ENCODE peak calls at places on chromosomes 12 and 14, in ten cellular contexts. F is prostate gland, J is PC-3, I is endodermal cell, Z is GM23338, K is PC-9, B is left ventricle myocardium inferior, T is transverse colon, X is heart left ventricle, N is tibial nerve. S is an unnamed sample.

GRCh38 chr14:84323963-84324362 is 1206.0 kb upstream of the FLRT2 start:
- DNase-seq in Z (no peak), J (peak; percentile 19), K (no peak), F (no peak), B (no peak), N (no peak), T (no peak), X (no peak), I (no peak), S (no peak)

GRCh38 chr12:126355346-126355745 is 1290.1 kb downstream of the AACS start:
- DNase-seq in I (no peak), N (no peak), T (no peak), B (no peak), J (no peak), Z (no peak), X (no peak), F (no peak), K (no peak), S (no peak)

GRCh38 chr12:1791104-1791927 is 29.0 kb upstream of the LRTM2 start:
- DNase-seq in I (peak; percentile 87), N (peak; percentile 64), J (peak; percentile 72), F (peak; percentile 61), B (no peak), X (peak; percentile 65), T (peak; percentile 75), K (peak; percentile 49), Z (peak; percentile 73), S (no peak)

GRCh38 chr14:100815478-100816285 is 10.2 kb upstream of the MEG3 start:
- DNase-seq in N (no peak), T (no peak), K (no peak), F (no peak), Z (no peak), I (no peak), X (no peak), J (no peak), B (no peak), S (no peak)

GRCh38 chr12:120831648-120832267 is 72.4 kb downstream of the SPPL3 start:
- DNase-seq in N (no peak), K (no peak), Z (no peak), T (no peak), J (no peak), X (no peak), B (no peak), I (no peak), F (no peak), S (no peak)

GRCh38 chr12:109197327-109197726 is 80.9 kb downstream of the ACACB start:
- DNase-seq in I (no peak), X (no peak), J (peak; percentile 96), Z (no peak), T (no peak), K (no peak), F (no peak), N (no peak), B (no peak), S (no peak)

GRCh38 chr12:24408305-24408704 is 458.8 kb upstream of the SOX5 start:
- DNase-seq in I (no peak), K (no peak), X (no peak), N (no peak), B (no peak), T (no peak), Z (no peak), J (no peak), F (no peak), S (no peak)

GRCh38 chr12:105561981-105562726 is 231.7 kb downstream of the C12orf75 start:
- DNase-seq in X (peak; percentile 41), K (peak; percentile 84), F (peak; percentile 55), I (peak; percentile 84), T (peak; percentile 31), J (peak; percentile 96), N (no peak), Z (peak; percentile 6), B (peak; percentile 30), S (peak; percentile 74)

GRCh38 chr12:11812558-11813421 is 163.3 kb downstream of the ETV6 start:
- DNase-seq in N (no peak), K (no peak), F (peak; percentile 20), T (peak; percentile 50), J (no peak), X (peak; percentile 57), I (peak; percentile 89), B (no peak), Z (peak; percentile 70), S (no peak)

GRCh38 chr12:89326260-89327040 is 25.9 kb downstream of the DUSP6 start:
- DNase-seq in X (no peak), B (no peak), K (no peak), T (no peak), N (no peak), Z (peak; percentile 49), J (no peak), F (no peak), I (no peak), S (no peak)

GRCh38 chr12:18158774-18159557 is 69.0 kb upstream of the RERGL start:
- DNase-seq in J (peak; percentile 49), K (no peak), T (no peak), F (no peak), N (no peak), I (peak; percentile 68), B (no peak), X (no peak), Z (peak; percentile 87), S (no peak)

GRCh38 chr12:82627799-82628198 is 58.9 kb upstream of the TMTC2 start:
- DNase-seq in N (no peak), I (peak; percentile 71), F (no peak), J (peak; percentile 67), B (no peak), K (no peak), X (no peak), T (no peak), Z (peak; percentile 73), S (no peak)

GRCh38 chr14:79442776-79443175 is 768.5 kb downstream of the DIO2 start:
- DNase-seq in N (no peak), Z (no peak), K (no peak), J (no peak), X (no peak), T (no peak), I (no peak), B (no peak), F (no peak), S (no peak)

GRCh38 chr12:43758247-43758727 is 303 bp downstream of the PUS7L start:
- DNase-seq in N (no peak), B (no peak), I (no peak), X (peak; percentile 30), K (no peak), T (peak; percentile 39), J (peak; percentile 34), Z (peak; percentile 36), F (peak; percentile 27), S (no peak)

GRCh38 chr12:54071942-54072341 is 18.3 kb downstream of the HOXC4 start:
- DNase-seq in X (no peak), I (no peak), F (no peak), N (no peak), B (no peak), T (no peak), J (no peak), K (no peak), Z (no peak), S (no peak)

GRCh38 chr12:54075974-54076373 is 22.3 kb downstream of the HOXC4 start:
- DNase-seq in J (no peak), I (peak; percentile 88), N (no peak), K (no peak), B (no peak), Z (peak; percentile 97), T (no peak), F (no peak), X (no peak), S (no peak)

GRCh38 chr12:54074308-54074707 is 20.7 kb downstream of the HOXC4 start:
- DNase-seq in Z (peak; percentile 17), K (no peak), X (no peak), T (no peak), J (no peak), B (no peak), I (no peak), F (no peak), N (no peak), S (no peak)

GRCh38 chr12:54075431-54075830 is 21.8 kb downstream of the HOXC4 start:
- DNase-seq in B (no peak), Z (peak; percentile 51), T (no peak), N (no peak), K (no peak), X (no peak), I (peak; percentile 70), J (no peak), F (no peak), S (no peak)
- H3K27ac ChIP-seq in B (no peak overlapping the region), Z (peak overlapping the region; percentile 12), T (no peak overlapping the region), N (no peak overlapping the region), K (no peak overlapping the region), X (no peak overlapping the region), I (no peak overlapping the region), J (no peak overlapping the region), F (no peak overlapping the region), S (no peak overlapping the region)

GRCh38 chr14:105077649-105077995 is 12.4 kb upstream of the GPR132 start:
- DNase-seq in J (no peak), Z (no peak), F (no peak), I (no peak), X (no peak), T (no peak), K (no peak), B (no peak), N (no peak), S (no peak)
- TF ChIP-seq CTCF in J (no peak), Z (no peak), F (no peak), I (no peak), X (no peak), T (no peak), K (no peak), B (no peak), N (no peak), S (no peak)

DNA sequence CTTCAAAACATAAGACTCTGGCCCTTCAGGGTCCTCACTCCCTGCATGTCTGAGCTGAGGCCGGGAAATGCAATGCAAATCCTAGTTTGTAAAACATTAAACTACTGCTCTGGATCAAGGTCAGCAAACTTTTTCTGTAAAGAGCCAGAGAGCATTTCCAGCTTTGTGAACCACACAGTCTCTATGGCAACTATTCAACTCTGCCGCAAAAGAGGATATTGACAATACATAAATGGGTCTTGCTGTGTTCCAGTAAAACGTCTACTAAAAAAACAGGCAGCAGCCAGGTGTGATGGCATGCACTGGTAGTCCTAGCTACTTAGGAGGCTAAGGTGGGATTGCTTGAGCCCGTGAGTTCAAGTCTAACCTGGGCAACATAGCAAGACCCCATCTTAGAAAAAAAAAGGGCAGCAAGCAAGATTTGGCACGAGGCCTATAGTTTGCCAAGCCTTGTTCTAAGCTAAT is 22.3 kb downstream of the DDX24 start:
- DNase-seq in T (no peak), I (no peak), Z (no peak), B (no peak), F (peak; percentile 37), X (no peak), J (no peak), K (no peak), N (no peak), S (no peak)
- H3K36me3 ChIP-seq in T (peaks cover 65% of the 10 kb centered on the region), I (peaks cover 93% of the 10 kb centered on the region), Z (peaks cover 26% of the 10 kb centered on the region), B (peaks cover 89% of the 10 kb centered on the region), F (no peaks in the 10 kb centered on the region), X (peaks cover 98% of the 10 kb centered on the region), J (peaks cover 71% of the 10 kb centered on the region), K (peaks cover 3% of the 10 kb centered on the region), N (no peaks in the 10 kb centered on the region), S (peaks cover 99% of the 10 kb centered on the region)

DNA sequence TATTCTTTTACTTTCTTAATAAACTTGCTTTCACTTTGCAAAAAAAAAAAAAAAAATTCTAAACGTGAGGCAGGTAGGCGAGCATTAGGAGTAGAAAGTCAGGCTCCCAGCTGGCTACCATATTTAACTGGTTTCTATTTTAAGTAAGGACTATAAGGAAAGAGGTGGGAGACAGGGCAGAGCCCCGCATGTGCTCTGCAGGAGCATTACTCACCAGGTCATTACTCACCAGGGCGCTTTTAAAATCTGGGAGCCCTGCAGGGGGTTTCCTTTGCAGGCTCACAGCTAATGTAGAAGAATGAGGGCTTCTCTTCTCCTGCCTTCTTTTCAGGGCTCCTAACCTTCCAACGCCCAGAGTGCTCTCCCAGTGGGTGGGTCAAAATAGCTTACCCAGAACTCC is 14.0 kb upstream of the DPF3 start:
- DNase-seq in X (peak; percentile 31), I (peak; percentile 63), K (no peak), Z (no peak), T (no peak), N (no peak), J (peak; percentile 69), B (no peak), F (no peak), S (no peak)
- H3K27ac ChIP-seq in X (peak overlapping the region; percentile 51), I (no peak overlapping the region), K (no peak overlapping the region), Z (no peak overlapping the region), T (no peak overlapping the region), N (no peak overlapping the region), J (no peak overlapping the region), B (peak overlapping the region; percentile 58), F (no peak overlapping the region), S (no peak overlapping the region)